ENCODE peak calls at places on chromosomes 12 and 14, in eight cellular contexts. D, B, X, H, Z, I, W and E are unnamed samples.

GRCh38 chr14:33237102-33237501 is 298.4 kb downstream of the NPAS3 start:
- DNase-seq in D (no peak), B (no peak), X (no peak), H (no peak), Z (no peak), I (no peak), W (peak; percentile 42), E (no peak)

GRCh38 chr12:27220057-27220987 is 23.8 kb upstream of the STK38L start:
- DNase-seq in D (peak; percentile 63), B (no peak), X (no peak), H (no peak), Z (no peak), I (no peak), W (no peak), E (no peak)

GRCh38 chr12:26402648-26403047 is 207.3 kb downstream of the SSPN start:
- DNase-seq in D (peak; percentile 2), B (no peak), X (no peak), H (no peak), Z (peak; percentile 80), I (peak; percentile 55), W (peak; percentile 57), E (no peak)

GRCh38 chr14:91256661-91257060 is 12.2 kb upstream of the GPR68 start:
- DNase-seq in D (peak; percentile 32), B (no peak), X (no peak), H (no peak), Z (no peak), I (no peak), W (no peak), E (no peak)

GRCh38 chr12:30970559-30971202 is 44.1 kb downstream of the TSPAN11 start:
- DNase-seq in D (no peak), B (no peak), X (no peak), H (no peak), Z (peak; percentile 87), I (no peak), W (no peak), E (no peak)

GRCh38 chr12:26153421-26154154 is 28.8 kb upstream of the BHLHE41 start:
- DNase-seq in D (peak; percentile 97), B (no peak), X (no peak), H (no peak), Z (no peak), I (no peak), W (peak; percentile 93), E (no peak)

GRCh38 chr12:2460051-2460450 is 334.7 kb upstream of the FKBP4 start:
- DNase-seq in D (no peak), B (no peak), X (no peak), H (no peak), Z (peak; percentile 6), I (no peak), W (no peak), E (no peak)

GRCh38 chr14:89807151-89807550 is 147.4 kb downstream of the EFCAB11 start:
- DNase-seq in D (no peak), B (no peak), X (no peak), H (no peak), Z (peak; percentile 30), I (no peak), W (no peak), E (no peak)

GRCh38 chr14:67941456-67942018 is 122.0 kb downstream of the RAD51B start:
- DNase-seq in D (peak; percentile 42), B (no peak), X (no peak), H (no peak), Z (peak; percentile 24), I (no peak), W (no peak), E (no peak)

GRCh38 chr14:36986407-36986806 is 186.0 kb downstream of the SLC25A21 start:
- DNase-seq in D (no peak), B (no peak), X (no peak), H (no peak), Z (no peak), I (no peak), W (no peak), E (no peak)

GRCh38 chr12:1518486-1518762 is 76.0 kb downstream of the FBXL14 start:
- DNase-seq in D (no peak), B (no peak), X (no peak), H (no peak), Z (peak; percentile 40), I (no peak), W (no peak), E (no peak)

GRCh38 chr12:69885656-69886055 is 60.6 kb downstream of the MYRFL start:
- DNase-seq in D (no peak), B (no peak), X (no peak), H (no peak), Z (no peak), I (no peak), W (no peak), E (no peak)

GRCh38 chr14:67999290-67999689 is 179.7 kb downstream of the RAD51B start:
- DNase-seq in D (peak; percentile 40), B (no peak), X (no peak), H (no peak), Z (no peak), I (no peak), W (peak; percentile 16), E (no peak)

GRCh38 chr14:100523536-100524025 is 63.6 kb downstream of the BEGAIN start:
- DNase-seq in D (no peak), B (no peak), X (no peak), H (no peak), Z (no peak), I (peak; percentile 20), W (no peak), E (no peak)

GRCh38 chr14:75561013-75561432 is 17.4 kb upstream of the FLVCR2 start:
- DNase-seq in D (peak; percentile 80), B (peak; percentile 44), X (peak; percentile 27), H (peak; percentile 81), Z (peak; percentile 79), I (peak; percentile 90), W (peak; percentile 79), E (peak; percentile 76)

GRCh38 chr14:68795602-68796417 is 2.9 kb upstream of the ZFP36L1 start:
- DNase-seq in D (peak; percentile 90), B (peak; percentile 71), X (peak; percentile 79), H (peak; percentile 93), Z (peak; percentile 74), I (peak; percentile 91), W (peak; percentile 40), E (peak; percentile 68)

GRCh38 chr12:85363382-85364190 is 83.6 kb downstream of the ALX1 start:
- DNase-seq in D (no peak), B (no peak), X (no peak), H (no peak), Z (no peak), I (no peak), W (no peak), E (no peak)

GRCh38 chr12:125856899-125857298 is 791.7 kb downstream of the AACS start:
- DNase-seq in D (no peak), B (no peak), X (no peak), H (no peak), Z (no peak), I (no peak), W (no peak), E (no peak)

GRCh38 chr12:108519558-108519957 is 4.5 kb downstream of the FICD start:
- DNase-seq in D (peak; percentile 19), B (no peak), X (no peak), H (no peak), Z (no peak), I (peak; percentile 67), W (no peak), E (no peak)

GRCh38 chr14:51609987-51610283 is 41.8 kb upstream of the FRMD6 start:
- DNase-seq in D (peak; percentile 53), B (no peak), X (no peak), H (no peak), Z (no peak), I (no peak), W (no peak), E (no peak)

GRCh38 chr12:50351120-50352043 is 45.0 kb downstream of the FAM186A start:
- DNase-seq in D (peak; percentile 8), B (no peak), X (no peak), H (no peak), Z (peak; percentile 25), I (no peak), W (no peak), E (no peak)

GRCh38 chr12:53694746-53695145 is 18.9 kb upstream of the ATP5MC2 start:
- DNase-seq in D (no peak), B (no peak), X (no peak), H (no peak), Z (no peak), I (peak; percentile 66), W (no peak), E (no peak)

GRCh38 chr12:129675947-129676346 is 227.9 kb downstream of the TMEM132D start:
- DNase-seq in D (no peak), B (no peak), X (no peak), H (no peak), Z (no peak), I (no peak), W (no peak), E (no peak)

GRCh38 chr12:109462868-109463692 is 14.0 kb downstream of the KCTD10 start:
- DNase-seq in D (peak; percentile 96), B (no peak), X (no peak), H (peak; percentile 93), Z (no peak), I (peak; percentile 70), W (peak; percentile 97), E (no peak)

GRCh38 chr14:81323621-81324400 is 76.3 kb downstream of the STON2 start:
- DNase-seq in D (no peak), B (no peak), X (no peak), H (no peak), Z (peak; percentile 86), I (peak; percentile 79), W (peak; percentile 42), E (no peak)

GRCh38 chr14:39841088-39841487 is 408.9 kb upstream of the FBXO33 start:
- DNase-seq in D (no peak), B (no peak), X (no peak), H (no peak), Z (no peak), I (no peak), W (peak; percentile 16), E (no peak)

GRCh38 chr14:23547924-23548323 is 3.6 kb downstream of the ZFHX2 start:
- DNase-seq in D (no peak), B (no peak), X (no peak), H (no peak), Z (no peak), I (no peak), W (no peak), E (no peak)

GRCh38 chr12:27105746-27106536 is 23.6 kb upstream of the C12orf71 start:
- DNase-seq in D (no peak), B (no peak), X (no peak), H (no peak), Z (no peak), I (no peak), W (no peak), E (no peak)

GRCh38 chr12:40254455-40255085 is 29.8 kb downstream of the LRRK2 start:
- DNase-seq in D (no peak), B (no peak), X (no peak), H (no peak), Z (no peak), I (no peak), W (no peak), E (no peak)

GRCh38 chr14:77043984-77044485 is 15.5 kb upstream of the IRF2BPL start:
- DNase-seq in D (peak; percentile 31), B (no peak), X (no peak), H (no peak), Z (peak; percentile 39), I (no peak), W (no peak), E (no peak)

GRCh38 chr12:96219700-96220206 is 25.6 kb downstream of the ELK3 start:
- DNase-seq in D (peak; percentile 100), B (no peak), X (no peak), H (no peak), Z (peak; percentile 72), I (peak; percentile 77), W (peak; percentile 98), E (no peak)

GRCh38 chr14:103056322-103057027 is 874 bp downstream of the CDC42BPB start:
- DNase-seq in D (peak; percentile 70), B (no peak), X (no peak), H (peak; percentile 77), Z (peak; percentile 67), I (peak; percentile 69), W (no peak), E (peak; percentile 69)

GRCh38 chr12:106645074-106645421 is 62.2 kb downstream of the RFX4 start:
- DNase-seq in D (no peak), B (no peak), X (no peak), H (no peak), Z (peak; percentile 48), I (no peak), W (no peak), E (peak; percentile 89)

GRCh38 chr14:20732477-20732876 is 13.2 kb upstream of the EDDM3A start:
- DNase-seq in D (no peak), B (no peak), X (no peak), H (no peak), Z (no peak), I (no peak), W (no peak), E (no peak)